ENCODE peak calls at places on chromosomes 12 and 14, in five cellular contexts. One of them, this sample, is unnamed.
A peak's percentile ranks its signal among the peaks of the same experiment; 100 is the strongest.

GRCh38 chr12:28543021-28543890 is 353.0 kb downstream of the CCDC91 start:
- DNase-seq in PC-3: no peak
- DNase-seq in neuronal stem cell: no peak
- DNase-seq in HCT116: no peak
- DNase-seq in tibial artery: no peak
- DNase-seq in this sample: no peak

GRCh38 chr12:46921048-46921753 is 95.4 kb upstream of the SLC38A4 start:
- DNase-seq in PC-3: peak; percentile 92
- DNase-seq in neuronal stem cell: no peak
- DNase-seq in HCT116: no peak
- DNase-seq in tibial artery: no peak
- DNase-seq in this sample: no peak

GRCh38 chr14:90850487-90850886 is 34.3 kb upstream of the TTC7B start:
- DNase-seq in PC-3: peak; percentile 72
- DNase-seq in neuronal stem cell: no peak
- DNase-seq in HCT116: peak; percentile 45
- DNase-seq in tibial artery: no peak
- DNase-seq in this sample: no peak

GRCh38 chr12:1630081-1630826 is 1.2 kb downstream of the WNT5B start:
- DNase-seq in PC-3: peak; percentile 36
- DNase-seq in neuronal stem cell: no peak
- DNase-seq in HCT116: no peak
- DNase-seq in tibial artery: peak; percentile 55
- DNase-seq in this sample: peak; percentile 59

GRCh38 chr12:44618960-44619359 is 257.2 kb downstream of the NELL2 start:
- DNase-seq in PC-3: no peak
- DNase-seq in neuronal stem cell: peak; percentile 30
- DNase-seq in HCT116: no peak
- DNase-seq in tibial artery: no peak
- DNase-seq in this sample: no peak

GRCh38 chr14:93725002-93725582 is 63.2 kb downstream of the PRIMA1 start:
- DNase-seq in PC-3: no peak
- DNase-seq in neuronal stem cell: no peak
- DNase-seq in HCT116: no peak
- DNase-seq in tibial artery: peak; percentile 2
- DNase-seq in this sample: no peak

GRCh38 chr12:127450822-127451221 is 816.1 kb upstream of the TMEM132C start:
- DNase-seq in PC-3: no peak
- DNase-seq in neuronal stem cell: no peak
- DNase-seq in HCT116: no peak
- DNase-seq in tibial artery: no peak
- DNase-seq in this sample: no peak

GRCh38 chr12:66653801-66654200 is 25.1 kb downstream of the GRIP1 start:
- DNase-seq in PC-3: no peak
- DNase-seq in neuronal stem cell: no peak
- DNase-seq in HCT116: no peak
- DNase-seq in tibial artery: no peak
- DNase-seq in this sample: no peak

GRCh38 chr12:117012189-117012805 is 86.9 kb downstream of the TESC start:
- DNase-seq in PC-3: no peak
- DNase-seq in neuronal stem cell: no peak
- DNase-seq in HCT116: no peak
- DNase-seq in tibial artery: no peak
- DNase-seq in this sample: no peak

GRCh38 chr12:122336015-122336946 is 70.0 kb upstream of the VPS33A start:
- DNase-seq in PC-3: peak; percentile 36
- DNase-seq in neuronal stem cell: no peak
- DNase-seq in HCT116: peak; percentile 10
- DNase-seq in tibial artery: no peak
- DNase-seq in this sample: peak; percentile 23

GRCh38 chr12:108589840-108590229 is 8.0 kb downstream of the TMEM119 start:
- DNase-seq in PC-3: no peak
- DNase-seq in neuronal stem cell: no peak
- DNase-seq in HCT116: no peak
- DNase-seq in tibial artery: no peak
- DNase-seq in this sample: no peak

GRCh38 chr12:47014474-47014873 is 64.9 kb upstream of the PCED1B start:
- DNase-seq in PC-3: peak; percentile 79
- DNase-seq in neuronal stem cell: no peak
- DNase-seq in HCT116: no peak
- DNase-seq in tibial artery: no peak
- DNase-seq in this sample: peak; percentile 77

GRCh38 chr12:72264548-72265175 is 7.5 kb upstream of the TRHDE start:
- DNase-seq in PC-3: peak; percentile 62
- DNase-seq in neuronal stem cell: no peak
- DNase-seq in HCT116: no peak
- DNase-seq in tibial artery: no peak
- DNase-seq in this sample: no peak

GRCh38 chr12:121511931-121512330 is 68.9 kb downstream of the KDM2B start:
- DNase-seq in PC-3: no peak
- DNase-seq in neuronal stem cell: no peak
- DNase-seq in HCT116: no peak
- DNase-seq in tibial artery: no peak
- DNase-seq in this sample: no peak

GRCh38 chr14:75030147-75030546 is 21.1 kb downstream of the MLH3 start:
- DNase-seq in PC-3: no peak
- DNase-seq in neuronal stem cell: no peak
- DNase-seq in HCT116: no peak
- DNase-seq in tibial artery: no peak
- DNase-seq in this sample: no peak

GRCh38 chr12:16324772-16325171 is 22.7 kb upstream of the MGST1 start:
- DNase-seq in PC-3: no peak
- DNase-seq in neuronal stem cell: no peak
- DNase-seq in HCT116: no peak
- DNase-seq in tibial artery: no peak
- DNase-seq in this sample: no peak

GRCh38 chr12:109681986-109682707 is 31.5 kb upstream of the FAM222A start:
- DNase-seq in PC-3: peak; percentile 52
- DNase-seq in neuronal stem cell: no peak
- DNase-seq in HCT116: no peak
- DNase-seq in tibial artery: no peak
- DNase-seq in this sample: no peak

GRCh38 chr14:24086193-24086955 is 7.7 kb upstream of the PCK2 start:
- DNase-seq in PC-3: no peak
- DNase-seq in neuronal stem cell: no peak
- DNase-seq in HCT116: no peak
- DNase-seq in tibial artery: no peak
- DNase-seq in this sample: no peak

GRCh38 chr14:94447206-94447605 is 5.4 kb downstream of the SERPINA11 start:
- DNase-seq in PC-3: no peak
- DNase-seq in neuronal stem cell: no peak
- DNase-seq in HCT116: no peak
- DNase-seq in tibial artery: no peak
- DNase-seq in this sample: no peak

GRCh38 chr12:120960657-120961056 is 17.7 kb upstream of the HNF1A start:
- DNase-seq in PC-3: no peak
- DNase-seq in neuronal stem cell: no peak
- DNase-seq in HCT116: no peak
- DNase-seq in tibial artery: no peak
- DNase-seq in this sample: no peak

GRCh38 chr12:4307593-4308333 is 13.2 kb upstream of the TIGAR start:
- DNase-seq in PC-3: peak; percentile 83
- DNase-seq in neuronal stem cell: peak; percentile 67
- DNase-seq in HCT116: peak; percentile 77
- DNase-seq in tibial artery: peak; percentile 42
- DNase-seq in this sample: peak; percentile 68

GRCh38 chr14:32635103-32635719 is 303.5 kb upstream of the NPAS3 start:
- DNase-seq in PC-3: peak; percentile 48
- DNase-seq in neuronal stem cell: no peak
- DNase-seq in HCT116: no peak
- DNase-seq in tibial artery: no peak
- DNase-seq in this sample: no peak
- H3K4me3 ChIP-seq in PC-3: no peak overlapping the region
- H3K4me3 ChIP-seq in neuronal stem cell: no peak overlapping the region
- H3K4me3 ChIP-seq in HCT116: no peak overlapping the region
- H3K4me3 ChIP-seq in tibial artery: peak overlapping the region; percentile 2
- H3K4me3 ChIP-seq in this sample: peak overlapping the region; percentile 14

DNA sequence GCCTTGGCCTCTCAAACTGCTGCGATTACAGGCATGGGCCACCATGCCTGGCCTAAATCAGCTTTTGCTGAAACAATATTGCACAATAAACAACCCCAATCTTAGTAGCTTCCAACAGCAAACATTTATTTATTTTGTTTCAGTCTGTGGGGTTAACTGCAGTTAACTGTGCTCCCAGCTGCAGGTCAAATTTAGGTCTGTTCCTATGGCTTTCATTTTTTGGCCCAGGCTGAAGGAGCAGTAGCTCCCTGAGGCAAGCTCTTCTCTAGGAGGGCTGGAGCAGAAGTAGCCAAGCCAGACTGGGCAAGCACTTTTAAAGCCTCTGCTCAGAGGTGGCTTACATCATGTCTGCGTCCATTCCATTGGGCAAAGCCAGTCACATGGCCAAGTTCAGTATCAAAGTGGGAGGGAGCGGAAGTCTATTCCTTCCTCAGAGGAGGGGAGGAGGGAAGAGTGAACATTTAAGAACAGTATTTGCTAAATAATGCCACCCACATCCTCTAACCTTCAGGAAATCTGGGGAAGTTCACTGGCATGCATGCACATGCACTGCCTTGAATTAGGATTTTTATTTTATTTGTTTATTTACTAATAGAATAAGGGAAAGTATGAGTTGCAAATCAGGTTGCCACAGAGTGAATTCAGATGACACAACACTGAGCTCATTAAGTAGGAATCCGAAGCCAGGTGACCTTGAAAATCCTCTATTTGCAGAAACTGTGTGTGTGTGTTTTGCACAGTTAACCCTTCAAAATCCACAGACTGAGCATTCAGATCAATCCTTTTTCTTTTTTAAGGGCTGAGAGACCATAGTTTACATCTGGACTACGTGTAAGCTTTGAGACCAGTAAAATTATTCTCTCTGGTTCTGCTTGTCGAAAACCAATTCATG is 122.0 kb upstream of the SEL1L start:
- DNase-seq in PC-3: no peak
- DNase-seq in neuronal stem cell: no peak
- DNase-seq in HCT116: no peak
- DNase-seq in tibial artery: no peak
- DNase-seq in this sample: no peak
- H3K9me3 ChIP-seq in PC-3: no peaks in the 10 kb centered on the region
- H3K9me3 ChIP-seq in neuronal stem cell: no peaks in the 10 kb centered on the region
- H3K9me3 ChIP-seq in HCT116: no peaks in the 10 kb centered on the region
- H3K9me3 ChIP-seq in tibial artery: no peaks in the 10 kb centered on the region
- H3K9me3 ChIP-seq in this sample: no peaks in the 10 kb centered on the region

GRCh38 chr14:106166650-106167204 is 640.3 kb downstream of the TMEM121 start:
- DNase-seq in PC-3: no peak
- DNase-seq in neuronal stem cell: no peak
- DNase-seq in HCT116: no peak
- DNase-seq in tibial artery: no peak
- DNase-seq in this sample: no peak
- H3K4me3 ChIP-seq in PC-3: no peak overlapping the region
- H3K4me3 ChIP-seq in neuronal stem cell: peak overlapping the region; percentile 43
- H3K4me3 ChIP-seq in HCT116: no peak overlapping the region
- H3K4me3 ChIP-seq in tibial artery: no peak overlapping the region
- H3K4me3 ChIP-seq in this sample: no peak overlapping the region

DNA sequence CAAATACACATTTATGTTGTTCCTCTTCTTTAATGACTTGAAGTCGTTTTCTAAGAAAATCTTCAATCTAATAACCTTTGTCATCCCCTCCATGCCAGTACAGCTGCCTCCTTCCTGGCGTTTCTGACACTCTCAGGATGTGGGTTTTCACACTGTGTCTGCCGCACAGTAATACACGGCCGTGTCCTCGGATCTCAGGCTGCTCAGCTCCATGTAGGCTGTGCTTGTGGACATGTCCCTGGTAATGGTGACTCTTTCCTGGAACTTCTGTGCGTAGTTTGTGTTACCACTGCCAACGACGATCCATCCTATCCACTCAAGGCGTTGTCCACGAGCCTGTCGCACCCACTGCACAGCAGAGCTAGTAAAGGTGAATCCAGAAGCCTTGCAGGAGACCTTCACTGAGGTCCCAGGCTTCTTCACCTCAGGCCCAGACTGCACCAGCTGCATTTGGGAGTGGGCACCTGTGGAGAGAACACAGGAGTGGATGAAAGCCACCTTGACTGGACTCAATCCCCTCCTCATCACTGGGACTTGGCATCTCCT is 1095.9 kb downstream of the TMEM121 start:
- DNase-seq in PC-3: no peak
- DNase-seq in neuronal stem cell: no peak
- DNase-seq in HCT116: no peak
- DNase-seq in tibial artery: no peak
- DNase-seq in this sample: no peak
- H3K9me3 ChIP-seq in PC-3: peaks cover 25% of the 10 kb centered on the region
- H3K9me3 ChIP-seq in neuronal stem cell: peaks cover 27% of the 10 kb centered on the region
- H3K9me3 ChIP-seq in HCT116: peaks cover 13% of the 10 kb centered on the region
- H3K9me3 ChIP-seq in tibial artery: no peaks in the 10 kb centered on the region
- H3K9me3 ChIP-seq in this sample: no peaks in the 10 kb centered on the region

GRCh38 chr12:48998497-48999353 is 450 bp downstream of the DDN start:
- DNase-seq in PC-3: peak; percentile 24
- DNase-seq in neuronal stem cell: no peak
- DNase-seq in HCT116: no peak
- DNase-seq in tibial artery: no peak
- DNase-seq in this sample: no peak
- H3K4me3 ChIP-seq in PC-3: peak overlapping the region; percentile 69
- H3K4me3 ChIP-seq in neuronal stem cell: peak overlapping the region; percentile 1
- H3K4me3 ChIP-seq in HCT116: peak overlapping the region; percentile 71
- H3K4me3 ChIP-seq in tibial artery: peak overlapping the region; percentile 52
- H3K4me3 ChIP-seq in this sample: no peak overlapping the region

GRCh38 chr12:87464565-87464964 is 564.6 kb downstream of the C12orf50 start:
- DNase-seq in PC-3: no peak
- DNase-seq in neuronal stem cell: no peak
- DNase-seq in HCT116: no peak
- DNase-seq in tibial artery: no peak
- DNase-seq in this sample: no peak
- H3K9me3 ChIP-seq in PC-3: no peaks in the 10 kb centered on the region
- H3K9me3 ChIP-seq in neuronal stem cell: no peaks in the 10 kb centered on the region
- H3K9me3 ChIP-seq in HCT116: no peaks in the 10 kb centered on the region
- H3K9me3 ChIP-seq in tibial artery: no peaks in the 10 kb centered on the region
- H3K9me3 ChIP-seq in this sample: no peaks in the 10 kb centered on the region

DNA sequence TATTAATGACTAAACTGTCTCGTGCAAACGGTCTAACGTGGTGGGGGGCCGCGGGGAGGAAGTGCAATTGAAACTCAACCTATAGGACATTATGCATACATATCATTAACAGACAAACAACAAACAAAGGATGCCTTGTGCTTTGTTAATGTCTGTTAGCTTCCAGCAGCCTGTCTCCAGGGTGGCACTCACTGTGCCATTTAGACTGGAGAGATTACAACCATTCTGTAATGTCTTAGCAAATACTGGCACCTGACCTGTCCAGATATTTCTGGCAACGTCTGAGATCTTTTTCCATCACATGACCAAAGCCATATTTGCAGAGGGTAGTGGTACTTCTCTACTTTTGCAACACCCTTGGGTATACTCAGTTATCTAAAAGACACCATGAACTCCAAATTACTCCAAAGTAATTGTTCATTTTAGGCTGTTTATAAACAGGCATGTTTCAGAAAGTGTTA is 11.6 kb downstream of the BHLHE41 start:
- DNase-seq in PC-3: peak; percentile 46
- DNase-seq in neuronal stem cell: no peak
- DNase-seq in HCT116: no peak
- DNase-seq in tibial artery: peak; percentile 49
- DNase-seq in this sample: no peak
- H3K4me3 ChIP-seq in PC-3: peak overlapping the region; percentile 71
- H3K4me3 ChIP-seq in neuronal stem cell: no peak overlapping the region
- H3K4me3 ChIP-seq in HCT116: peak overlapping the region; percentile 42
- H3K4me3 ChIP-seq in tibial artery: peak overlapping the region; percentile 70
- H3K4me3 ChIP-seq in this sample: peak overlapping the region; percentile 57

DNA sequence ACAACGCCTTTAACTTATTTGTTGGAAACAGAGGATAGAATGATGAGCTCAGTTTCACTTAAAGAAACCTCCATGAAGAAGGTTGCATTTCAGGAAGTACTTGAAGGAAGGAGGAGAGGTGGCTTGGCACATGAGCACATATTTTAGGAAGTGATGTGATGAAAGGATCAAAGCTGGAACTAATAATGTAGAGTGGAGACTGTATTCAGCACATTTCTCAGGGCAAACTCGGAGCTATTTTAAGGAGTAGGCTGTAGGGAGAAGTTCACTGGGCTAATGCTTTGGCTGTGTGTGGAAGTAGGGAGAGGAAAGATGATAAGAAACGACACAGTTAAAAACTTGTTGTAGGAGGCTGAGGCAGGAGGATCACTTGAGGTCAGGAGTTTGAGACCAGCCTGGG is 272.8 kb downstream of the AKAP6 start:
- DNase-seq in PC-3: no peak
- DNase-seq in neuronal stem cell: no peak
- DNase-seq in HCT116: no peak
- DNase-seq in tibial artery: no peak
- DNase-seq in this sample: no peak
- H3K9me3 ChIP-seq in PC-3: no peaks in the 10 kb centered on the region
- H3K9me3 ChIP-seq in neuronal stem cell: no peaks in the 10 kb centered on the region
- H3K9me3 ChIP-seq in HCT116: no peaks in the 10 kb centered on the region
- H3K9me3 ChIP-seq in tibial artery: no peaks in the 10 kb centered on the region
- H3K9me3 ChIP-seq in this sample: no peaks in the 10 kb centered on the region

This sample was measured in MG63.